ENCODE peak calls at places on chromosomes 3 and 15, in ten cellular contexts. P is stimulated activated CD8-positive, alpha-beta memory T cell treated with anti-CD3 and anti-CD28 coated beads, Interleukin-12 subunit alpha, Interleukin-12 subunit beta, amount 100 ng/mL, for 4 hours; M is posterior cingulate gyrus; O is NCI-H1092; D is GM03348; S is LoVo; G is NCI-H1436; W is GM13976; N is GDM1; U is WTC11. K is an unnamed sample.

GRCh38 chr3:151305081-151305777 is 11.4 kb downstream of the GPR87 start:
- DNase-seq in P (no peak), M (peak), O (no peak), D (peak), S (peak), G (no peak), W (no peak), N (no peak), U (peak), K (peak)

GRCh38 chr15:68313501-68314390 is 36.2 kb downstream of the FEM1B start:
- DNase-seq in P (no peak), M (peak), O (no peak), D (no peak), S (no peak), G (no peak), W (no peak), N (no peak), U (peak), K (no peak)

GRCh38 chr3:114809668-114810413 is 337.2 kb downstream of the ZBTB20 start:
- DNase-seq in P (no peak), M (no peak), O (no peak), D (no peak), S (no peak), G (no peak), W (peak), N (no peak), U (no peak), K (no peak)

GRCh38 chr3:35932995-35933394 is 293.7 kb downstream of the ARPP21 start:
- DNase-seq in P (no peak), M (no peak), O (no peak), D (peak), S (peak), G (no peak), W (no peak), N (no peak), U (no peak), K (peak)

GRCh38 chr3:183265157-183265642 is 12.1 kb downstream of the B3GNT5 start:
- DNase-seq in P (no peak), M (no peak), O (no peak), D (no peak), S (no peak), G (peak), W (no peak), N (no peak), U (peak), K (no peak)

GRCh38 chr3:98692787-98693473 is 70.2 kb upstream of the ST3GAL6 start:
- DNase-seq in P (no peak), M (no peak), O (no peak), D (peak), S (no peak), G (no peak), W (no peak), N (no peak), U (no peak), K (no peak)

GRCh38 chr3:188943591-188943990 is 228.2 kb upstream of the TPRG1 start:
- DNase-seq in P (no peak), M (no peak), O (no peak), D (no peak), S (no peak), G (no peak), W (no peak), N (no peak), U (no peak), K (no peak)

GRCh38 chr3:122691195-122691594 is 10.6 kb downstream of the PARP14 start:
- DNase-seq in P (no peak), M (no peak), O (no peak), D (no peak), S (no peak), G (no peak), W (no peak), N (no peak), U (no peak), K (no peak)

GRCh38 chr3:172159376-172159775 is 120.0 kb downstream of the FNDC3B start:
- DNase-seq in P (no peak), M (no peak), O (no peak), D (no peak), S (no peak), G (no peak), W (no peak), N (no peak), U (no peak), K (no peak)

GRCh38 chr15:72961326-72961725 is 90.9 kb upstream of the NEO1 start:
- DNase-seq in P (no peak), M (no peak), O (peak), D (no peak), S (no peak), G (no peak), W (no peak), N (no peak), U (no peak), K (no peak)

GRCh38 chr15:89211678-89212170 is 9.7 kb downstream of the RLBP1 start:
- DNase-seq in P (no peak), M (no peak), O (no peak), D (no peak), S (no peak), G (no peak), W (no peak), N (no peak), U (no peak), K (no peak)

GRCh38 chr15:48722764-48723661 is 77.5 kb upstream of the FBN1 start:
- DNase-seq in P (no peak), M (no peak), O (no peak), D (peak), S (peak), G (no peak), W (no peak), N (no peak), U (no peak), K (peak)

GRCh38 chr15:79904256-79904655 is 7.4 kb upstream of the MTHFS start:
- DNase-seq in P (no peak), M (no peak), O (no peak), D (no peak), S (no peak), G (no peak), W (no peak), N (no peak), U (no peak), K (no peak)

GRCh38 chr3:71260782-71261181 is 322.7 kb downstream of the FOXP1 start:
- DNase-seq in P (no peak), M (no peak), O (no peak), D (no peak), S (no peak), G (no peak), W (no peak), N (no peak), U (no peak), K (no peak)

GRCh38 chr15:96336045-96336642 is 5.6 kb downstream of the NR2F2 start:
- DNase-seq in P (no peak), M (no peak), O (no peak), D (no peak), S (no peak), G (no peak), W (no peak), N (no peak), U (no peak), K (no peak)

GRCh38 chr15:31302029-31302657 is 24.5 kb upstream of the KLF13 start:
- DNase-seq in P (no peak), M (peak), O (no peak), D (no peak), S (no peak), G (no peak), W (no peak), N (no peak), U (no peak), K (no peak)

GRCh38 chr15:63474810-63475316 is 29.5 kb upstream of the USP3 start:
- DNase-seq in P (no peak), M (no peak), O (peak), D (no peak), S (no peak), G (no peak), W (peak), N (no peak), U (no peak), K (no peak)

GRCh38 chr15:99250001-99250400 is 620 bp upstream of the TTC23 start:
- DNase-seq in P (no peak), M (no peak), O (no peak), D (no peak), S (no peak), G (no peak), W (no peak), N (no peak), U (no peak), K (no peak)

GRCh38 chr3:55904716-55905115 is 417.6 kb upstream of the WNT5A start:
- DNase-seq in P (no peak), M (no peak), O (no peak), D (no peak), S (no peak), G (no peak), W (no peak), N (no peak), U (no peak), K (no peak)

GRCh38 chr3:52124766-52125165 is 29.5 kb downstream of the POC1A start:
- DNase-seq in P (no peak), M (peak), O (no peak), D (no peak), S (no peak), G (no peak), W (no peak), N (no peak), U (no peak), K (no peak)

GRCh38 chr3:178353292-178353814 is 182.9 kb upstream of the KCNMB2 start:
- DNase-seq in P (no peak), M (no peak), O (peak), D (peak), S (no peak), G (no peak), W (no peak), N (no peak), U (no peak), K (peak)

GRCh38 chr15:91589360-91589759 is 264.1 kb upstream of the SLCO3A1 start:
- DNase-seq in P (no peak), M (no peak), O (no peak), D (no peak), S (no peak), G (no peak), W (no peak), N (no peak), U (no peak), K (no peak)

GRCh38 chr15:88630141-88630721 is 8.6 kb upstream of the ISG20 start:
- DNase-seq in P (no peak), M (no peak), O (no peak), D (no peak), S (no peak), G (no peak), W (no peak), N (no peak), U (no peak), K (no peak)

GRCh38 chr15:25177955-25178801 is 223.4 kb downstream of the SNRPN start:
- DNase-seq in P (no peak), M (peak), O (no peak), D (peak), S (no peak), G (no peak), W (no peak), N (no peak), U (peak), K (no peak)

GRCh38 chr3:184679056-184679502 is 32.8 kb downstream of the MAGEF1 start:
- DNase-seq in P (no peak), M (peak), O (peak), D (peak), S (no peak), G (peak), W (no peak), N (no peak), U (peak), K (no peak)

GRCh38 chr3:77169844-77170243 is 129.9 kb downstream of the ROBO2 start:
- DNase-seq in P (no peak), M (no peak), O (no peak), D (no peak), S (no peak), G (no peak), W (no peak), N (no peak), U (no peak), K (no peak)

K was measured in HFF-Myc.